ENCODE peak calls at places on chromosomes 3 and 15, in six cellular contexts. G is psoas muscle, J is esophagus squamous epithelium, F is sigmoid colon, U is colonic mucosa, A is transverse colon. L is an unnamed sample. For H3K9me3, the result is how much of the 10 kb centered on the place peaks cover.

GRCh38 chr3:168249048-168249538 is 153.4 kb upstream of the GOLIM4 start:
- DNase-seq in J (no peak), G (no peak), A (no peak), U (no peak), F (no peak), L (peak)

GRCh38 chr3:3141939-3142338 is 15.2 kb downstream of the TRNT1 start:
- DNase-seq in G (no peak), A (no peak), F (no peak), J (no peak), U (no peak), L (no peak)

GRCh38 chr3:133058243-133058642 is 20.1 kb downstream of the TMEM108 start:
- DNase-seq in G (no peak), J (no peak), F (no peak), U (no peak), A (no peak), L (no peak)

GRCh38 chr3:22569570-22569969 is 633.6 kb upstream of the UBE2E2 start:
- DNase-seq in U (no peak), F (no peak), G (no peak), A (no peak), J (no peak), L (no peak)

GRCh38 chr3:194871864-194872668 is 186.4 kb downstream of the FAM43A start:
- DNase-seq in U (peak), J (no peak), F (no peak), G (no peak), A (peak), L (no peak)

GRCh38 chr3:156741935-156742334 is 67.5 kb downstream of the TIPARP start:
- DNase-seq in U (no peak), J (no peak), F (no peak), G (no peak), A (no peak), L (no peak)

GRCh38 chr15:55526559-55527036 is 18.6 kb upstream of the DNAAF4 start:
- DNase-seq in F (no peak), G (no peak), A (no peak), J (no peak), U (no peak), L (no peak)

GRCh38 chr15:57470543-57470942 is 94.2 kb downstream of the CGNL1 start:
- DNase-seq in F (no peak), A (no peak), J (no peak), G (no peak), U (no peak), L (no peak)

GRCh38 chr3:151856106-151856505 is 17.3 kb upstream of the SUCNR1 start:
- DNase-seq in G (no peak), J (no peak), A (no peak), F (no peak), U (no peak), L (no peak)

GRCh38 chr3:48034000-48034516 is 17.8 kb upstream of the MAP4 start:
- DNase-seq in G (no peak), J (no peak), A (no peak), F (no peak), U (no peak), L (no peak)

GRCh38 chr15:77409259-77410156 is 10.4 kb downstream of the PEAK1 start:
- DNase-seq in U (peak), J (no peak), A (no peak), G (no peak), F (no peak), L (no peak)

GRCh38 chr3:85939026-85939616 is 980.3 kb downstream of the CADM2 start:
- DNase-seq in F (no peak), A (no peak), J (no peak), U (no peak), G (no peak), L (no peak)

GRCh38 chr3:127865941-127866340 is 43.6 kb upstream of the MGLL start:
- DNase-seq in F (no peak), A (no peak), U (no peak), J (no peak), G (no peak), L (no peak)

GRCh38 chr15:91861223-91861622 is 7.7 kb downstream of the SLCO3A1 start:
- DNase-seq in J (no peak), F (no peak), A (no peak), U (no peak), G (no peak), L (no peak)

GRCh38 chr3:67297715-67298475 is 299.8 kb downstream of the KBTBD8 start:
- DNase-seq in G (no peak), F (no peak), A (no peak), U (no peak), J (no peak), L (no peak)

GRCh38 chr15:69797051-69797595 is 300.6 kb downstream of the TLE3 start:
- DNase-seq in F (no peak), A (no peak), U (no peak), J (no peak), G (no peak), L (peak)

GRCh38 chr15:73389971-73390544 is 21.3 kb upstream of the HCN4 start:
- DNase-seq in G (no peak), F (no peak), A (no peak), J (no peak), U (peak), L (no peak)

GRCh38 chr15:63083046-63083445 is 38.6 kb upstream of the LACTB start:
- DNase-seq in A (peak), G (no peak), F (peak), J (no peak), U (no peak), L (no peak)

GRCh38 chr15:29945943-29946591 is 123.8 kb upstream of the TJP1 start:
- DNase-seq in A (no peak), U (no peak), G (no peak), F (no peak), J (no peak), L (no peak)

GRCh38 chr15:70378126-70379031 is 280.7 kb upstream of the TLE3 start:
- DNase-seq in G (no peak), A (no peak), F (peak), J (no peak), U (no peak), L (no peak)

GRCh38 chr15:67762610-67763368 is 62.5 kb upstream of the SKOR1 start:
- DNase-seq in J (no peak), U (no peak), F (no peak), A (no peak), G (no peak), L (no peak)

GRCh38 chr15:71997691-71998090 is 120.3 kb downstream of the MYO9A start:
- DNase-seq in F (no peak), U (no peak), G (no peak), J (no peak), A (no peak), L (no peak)

GRCh38 chr15:46646476-46646875 is 1011.6 kb downstream of the SQOR start:
- DNase-seq in U (no peak), J (no peak), A (no peak), F (no peak), G (no peak), L (no peak)

GRCh38 chr15:46654993-46655392 is 1020.2 kb downstream of the SQOR start:
- DNase-seq in A (no peak), F (no peak), J (no peak), U (no peak), G (no peak), L (no peak)

GRCh38 chr15:46652256-46652655 is 1017.4 kb downstream of the SQOR start:
- DNase-seq in J (no peak), U (no peak), A (no peak), F (no peak), G (no peak), L (no peak)
- H3K9me3 ChIP-seq in J (under half), U (under half), A (under half), F (under half), G (under half), L (under half)

GRCh38 chr15:88636039-88636438 is 2.8 kb upstream of the ISG20 start:
- DNase-seq in F (no peak), J (no peak), G (no peak), A (peak), U (peak), L (no peak)

GRCh38 chr15:88637841-88638625 is 783 bp upstream of the ISG20 start:
- DNase-seq in A (no peak), F (no peak), J (no peak), U (no peak), G (no peak), L (peak)

GRCh38 chr15:88637436-88637835 is 1.4 kb upstream of the ISG20 start:
- DNase-seq in A (no peak), U (no peak), F (peak), G (no peak), J (no peak), L (peak)

GRCh38 chr15:88636654-88637053 is 2.2 kb upstream of the ISG20 start:
- DNase-seq in A (no peak), G (no peak), U (no peak), F (peak), J (no peak), L (no peak)

DNA sequence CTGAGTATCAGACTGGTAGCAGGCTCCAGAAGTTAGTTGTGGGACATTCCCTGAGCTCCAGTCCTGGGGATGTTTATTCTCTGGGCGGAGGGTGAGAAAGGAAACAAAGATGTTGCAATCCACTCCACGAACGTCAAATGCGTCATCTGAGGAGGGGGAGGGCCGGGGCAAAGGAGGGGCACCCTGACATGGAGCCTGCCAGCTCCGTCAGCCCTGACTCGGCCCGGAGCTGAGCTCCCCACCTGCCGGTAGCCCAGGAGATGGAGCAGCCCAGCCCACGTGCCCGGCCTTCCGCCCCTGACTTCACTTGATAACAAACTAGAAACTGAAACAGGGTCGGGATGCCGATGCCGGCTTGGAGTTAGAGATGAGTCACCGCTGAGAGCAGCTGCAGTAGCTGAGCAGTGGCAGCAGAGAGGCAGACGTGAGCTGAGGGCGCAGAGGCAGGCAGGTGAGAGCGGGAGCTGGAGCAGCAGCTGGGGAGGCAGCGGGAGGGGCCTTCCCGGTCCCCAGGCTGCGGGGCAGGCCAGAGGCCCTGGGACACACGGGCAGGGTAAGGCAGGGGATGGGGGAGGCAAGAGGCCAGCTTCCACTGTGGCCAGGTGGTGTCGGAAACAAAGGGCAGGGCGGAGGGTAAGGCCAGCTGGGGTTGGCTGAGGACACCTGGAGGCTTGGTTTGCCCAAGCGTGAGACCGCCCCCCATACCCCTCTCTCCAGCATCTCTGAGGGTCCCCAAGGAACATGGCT is at the start of gene ISG20:
- DNase-seq in J (peak), F (peak), A (peak), U (peak), G (peak), L (peak)
- TF ChIP-seq CTCF in J (peak), F (peak), A (peak), U (peak), G (peak), L (peak)

GRCh38 chr15:85454403-85454802 is 74.0 kb downstream of the AKAP13 start:
- DNase-seq in A (no peak), U (peak), G (no peak), J (no peak), F (no peak), L (no peak)
- H3K9me3 ChIP-seq in A (under half), U (under half), G (under half), J (under half), F (under half), L (under half)

DNA sequence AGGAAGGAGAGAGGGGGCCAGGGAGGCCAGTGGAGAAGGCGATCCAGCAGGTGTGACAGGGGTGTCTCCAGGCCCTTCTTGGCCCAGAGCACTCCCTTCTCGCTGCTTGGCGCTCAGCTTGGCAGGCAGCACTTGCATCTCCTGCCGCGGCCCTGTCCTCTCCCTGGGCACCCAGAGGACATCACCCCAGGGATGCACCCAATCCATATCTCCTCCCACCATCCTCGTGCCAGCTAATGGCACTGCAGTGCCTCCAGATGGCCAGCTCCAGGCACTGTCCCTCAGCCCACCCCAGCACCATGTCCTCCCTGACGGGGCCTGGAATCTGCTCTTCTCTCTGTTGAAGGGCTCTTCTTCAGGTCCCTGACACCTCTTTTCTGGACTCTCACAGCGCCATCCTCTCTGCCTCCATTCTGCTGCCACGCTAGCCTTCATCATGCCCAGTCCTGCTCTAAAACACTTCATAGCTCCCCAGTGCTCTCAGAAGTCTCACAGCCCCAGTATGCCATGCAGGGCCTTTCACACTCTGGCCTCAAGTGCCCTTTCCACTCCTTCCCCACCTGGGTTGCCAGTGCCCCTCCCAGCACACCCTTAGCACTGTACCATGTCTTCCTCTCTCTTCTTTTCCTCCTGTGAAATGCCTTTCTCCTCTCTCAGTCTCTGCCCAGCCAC is 106.8 kb upstream of the SLC6A11 start:
- DNase-seq in A (no peak), F (no peak), U (no peak), J (no peak), G (no peak), L (no peak)
- TF ChIP-seq CTCF in A (no peak), F (no peak), U (no peak), J (no peak), G (no peak), L (no peak)

GRCh38 chr3:175896655-175897054 is 1037.5 kb downstream of the NAALADL2 start:
- DNase-seq in G (no peak), J (no peak), U (no peak), A (no peak), F (no peak), L (no peak)

GRCh38 chr3:175898194-175898593 is 1039.1 kb downstream of the NAALADL2 start:
- DNase-seq in U (no peak), G (no peak), F (no peak), J (no peak), A (no peak), L (no peak)

GRCh38 chr3:175890056-175890455 is 1030.9 kb downstream of the NAALADL2 start:
- DNase-seq in A (no peak), G (no peak), J (no peak), F (no peak), U (no peak), L (no peak)

GRCh38 chr3:175893566-175893965 is 1034.4 kb downstream of the NAALADL2 start:
- DNase-seq in G (no peak), A (no peak), J (no peak), F (no peak), U (no peak), L (no peak)

GRCh38 chr3:175895731-175896130 is 1036.6 kb downstream of the NAALADL2 start:
- DNase-seq in F (no peak), U (no peak), G (no peak), J (no peak), A (no peak), L (no peak)
- H3K9me3 ChIP-seq in F (under half), U (under half), G (under half), J (under half), A (under half), L (under half)

GRCh38 chr3:180854887-180855286 is 57.6 kb upstream of the FXR1 start:
- DNase-seq in U (no peak), J (no peak), F (no peak), G (no peak), A (no peak), L (no peak)

GRCh38 chr3:180855956-180856355 is 56.5 kb upstream of the FXR1 start:
- DNase-seq in J (no peak), A (no peak), U (no peak), G (no peak), F (no peak), L (no peak)

GRCh38 chr3:180860180-180860858 is 52.2 kb upstream of the FXR1 start:
- DNase-seq in U (no peak), J (no peak), A (no peak), G (no peak), F (no peak), L (no peak)

GRCh38 chr3:180855364-180855763 is 57.1 kb upstream of the FXR1 start:
- DNase-seq in J (no peak), F (no peak), U (no peak), G (no peak), A (no peak), L (no peak)
- TF ChIP-seq CTCF in J (no peak), F (no peak), U (no peak), G (peak), A (no peak), L (no peak)

DNA sequence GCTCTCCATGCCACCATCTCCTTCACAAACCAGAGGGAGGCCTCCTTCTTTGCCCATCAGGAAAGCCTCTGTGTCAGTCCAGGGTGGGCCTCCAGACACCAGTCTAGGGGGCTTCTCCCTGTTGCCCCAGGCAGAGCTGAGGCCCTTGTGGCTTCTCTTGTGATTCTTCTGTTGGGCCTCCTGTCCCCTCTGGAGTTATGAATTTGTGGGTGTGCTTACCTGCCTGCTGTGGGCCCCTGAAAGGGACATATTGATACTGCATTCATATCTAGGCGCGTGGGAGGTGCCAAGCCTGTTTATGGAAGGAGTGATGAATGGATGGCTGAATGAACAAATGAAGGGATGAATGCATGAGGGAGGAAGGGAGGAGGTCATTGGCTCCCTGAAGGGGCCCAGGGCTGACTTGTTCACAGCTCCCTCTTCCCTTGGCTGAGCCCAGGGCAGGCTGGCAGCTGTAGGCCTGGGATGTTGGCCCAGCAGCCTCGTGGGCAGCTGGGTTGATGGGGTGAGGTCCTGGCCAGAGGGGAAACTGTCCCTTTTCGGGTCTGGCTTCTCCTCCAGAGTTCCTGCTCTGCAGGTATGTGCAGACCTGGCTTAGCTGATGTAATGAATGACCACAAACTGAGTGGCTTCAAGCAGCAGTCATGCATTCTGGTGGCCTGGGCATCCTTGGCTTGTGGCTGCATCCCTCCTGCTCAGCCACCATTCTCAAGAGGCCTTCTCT is 195.4 kb downstream of the GOLGA6L6 start:
- DNase-seq in J (no peak), U (no peak), A (no peak), F (peak), G (no peak), L (no peak)
- H3K9me3 ChIP-seq in J (under half), U (under half), A (under half), F (under half), G (under half), L (under half)

DNA sequence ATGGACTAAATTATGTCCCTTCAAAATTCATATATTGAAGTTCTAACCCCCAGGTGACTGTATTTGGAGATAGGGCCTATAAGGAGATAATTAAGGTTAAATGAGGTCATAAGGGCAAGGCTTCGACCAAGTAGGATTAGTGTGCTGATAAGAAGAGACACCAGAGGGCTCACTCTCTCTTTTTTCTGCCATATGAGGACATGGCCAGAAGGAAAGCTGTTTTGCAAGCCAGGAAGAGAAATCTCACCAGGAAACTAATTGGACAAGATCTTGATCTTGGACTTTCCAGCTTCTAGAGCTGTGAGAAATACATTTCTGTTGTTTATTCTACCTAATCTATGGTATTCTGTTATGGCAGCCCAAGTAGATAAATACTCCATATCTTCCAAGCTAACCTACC is 503.6 kb upstream of the NAALADL2 start:
- DNase-seq in F (no peak), A (no peak), G (no peak), U (no peak), J (no peak), L (no peak)
- TF ChIP-seq CTCF in F (peak), A (no peak), G (peak), U (no peak), J (peak), L (no peak)